ENCODE peak calls at places on chromosomes 11 and 22, in four cellular contexts. T is A549, J is NB4, D is HCT116. Q is an unnamed sample.

GRCh38 chr11:64703048-64703447 is 19.9 kb downstream of the NRXN2 start:
- DNase-seq in T (no peak), J (no peak), D (no peak), Q (no peak)

GRCh38 chr11:11022126-11022730 is 164.4 kb upstream of the ZBED5 start:
- DNase-seq in T (peak; percentile 55), J (peak; percentile 25), D (peak; percentile 12), Q (peak; percentile 28)

GRCh38 chr22:30841264-30841663 is 127.3 kb downstream of the MORC2 start:
- DNase-seq in T (no peak), J (no peak), D (no peak), Q (no peak)

GRCh38 chr22:29093030-29093429 is 20.2 kb downstream of the KREMEN1 start:
- DNase-seq in T (no peak), J (no peak), D (no peak), Q (no peak)

GRCh38 chr22:23279781-23280180 is 99.5 kb downstream of the BCR start:
- DNase-seq in T (no peak), J (no peak), D (no peak), Q (no peak)

GRCh38 chr11:126332221-126332711 is 23.2 kb upstream of the ST3GAL4 start:
- DNase-seq in T (no peak), J (no peak), D (no peak), Q (peak; percentile 81)

GRCh38 chr22:35407352-35407751 is 7.4 kb downstream of the MCM5 start:
- DNase-seq in T (no peak), J (no peak), D (no peak), Q (no peak)

GRCh38 chr11:111851636-111852035 is 19.7 kb downstream of the ALG9 start:
- DNase-seq in T (no peak), J (peak; percentile 34), D (no peak), Q (no peak)

GRCh38 chr11:19359425-19360000 is 118.8 kb upstream of the E2F8 start:
- DNase-seq in T (no peak), J (no peak), D (no peak), Q (no peak)

GRCh38 chr22:33247758-33248157 is 189.6 kb upstream of the SYN3 start:
- DNase-seq in T (no peak), J (no peak), D (no peak), Q (no peak)

GRCh38 chr11:79244175-79244804 is 196.5 kb downstream of the TENM4 start:
- DNase-seq in T (peak; percentile 71), J (peak; percentile 29), D (no peak), Q (peak; percentile 73)

GRCh38 chr22:25747245-25747944 is 5.4 kb downstream of the MYO18B start:
- DNase-seq in T (peak; percentile 49), J (no peak), D (peak; percentile 45), Q (peak; percentile 78)

GRCh38 chr22:40183029-40183581 is 5.4 kb downstream of the TNRC6B start:
- DNase-seq in T (no peak), J (peak; percentile 58), D (no peak), Q (peak; percentile 18)

GRCh38 chr11:134474942-134475341 is 62.9 kb upstream of the B3GAT1 start:
- DNase-seq in T (no peak), J (peak; percentile 56), D (no peak), Q (no peak)

GRCh38 chr11:29679996-29680395 is 336.8 kb downstream of the KCNA4 start:
- DNase-seq in T (no peak), J (no peak), D (no peak), Q (no peak)

GRCh38 chr22:24420072-24420976 is 7.1 kb upstream of the ADORA2A start:
- DNase-seq in T (no peak), J (no peak), D (no peak), Q (no peak)

GRCh38 chr11:115168686-115169085 is 335.5 kb downstream of the CADM1 start:
- DNase-seq in T (no peak), J (no peak), D (no peak), Q (no peak)

GRCh38 chr11:90373971-90374370 is 151.1 kb upstream of the CHORDC1 start:
- DNase-seq in T (no peak), J (no peak), D (no peak), Q (no peak)

GRCh38 chr11:35539781-35540281 is 14.4 kb upstream of the PAMR1 start:
- DNase-seq in T (no peak), J (no peak), D (no peak), Q (no peak)

GRCh38 chr11:58318532-58318931 is 40.3 kb downstream of the OR5B17 start:
- DNase-seq in T (no peak), J (no peak), D (no peak), Q (no peak)

GRCh38 chr22:24124247-24124646 is 57.0 kb upstream of the SUSD2 start:
- DNase-seq in T (no peak), J (no peak), D (no peak), Q (no peak)

GRCh38 chr22:41501209-41501608 is 32.3 kb downstream of the ACO2 start:
- DNase-seq in T (peak; percentile 33), J (peak; percentile 48), D (no peak), Q (no peak)

GRCh38 chr22:45200862-45201511 is 37.3 kb downstream of the NUP50 start:
- DNase-seq in T (no peak), J (no peak), D (no peak), Q (no peak)

GRCh38 chr11:10038916-10039315 is 255.1 kb downstream of the SBF2 start:
- DNase-seq in T (no peak), J (peak; percentile 26), D (no peak), Q (no peak)

GRCh38 chr11:76911415-76911808 is 50.7 kb downstream of the ACER3 start:
- DNase-seq in T (no peak), J (no peak), D (no peak), Q (no peak)

GRCh38 chr22:36065462-36065774 is 36.8 kb upstream of the RBFOX2 start:
- DNase-seq in T (no peak), J (no peak), D (no peak), Q (no peak)

GRCh38 chr11:16785520-16786128 is 47.2 kb downstream of the C11orf58 start:
- DNase-seq in T (peak; percentile 92), J (peak; percentile 66), D (peak; percentile 54), Q (peak; percentile 76)

GRCh38 chr22:29797351-29797750 is 30.2 kb downstream of the UQCR10 start:
- DNase-seq in T (no peak), J (peak; percentile 61), D (no peak), Q (no peak)

GRCh38 chr11:45150943-45151342 is 4.5 kb downstream of the PRDM11 start:
- DNase-seq in T (no peak), J (no peak), D (no peak), Q (no peak)

GRCh38 chr11:130209128-130209932 is 49.7 kb downstream of the ST14 start:
- DNase-seq in T (no peak), J (no peak), D (no peak), Q (no peak)

GRCh38 chr11:77303328-77303727 is 1.8 kb upstream of the GDPD4 start:
- DNase-seq in T (no peak), J (no peak), D (no peak), Q (no peak)

GRCh38 chr11:108500169-108500568 is 2.0 kb upstream of the POGLUT3 start:
- DNase-seq in T (no peak), J (no peak), D (no peak), Q (no peak)

GRCh38 chr22:42991010-42991651 is 23.8 kb downstream of the PACSIN2 start:
- DNase-seq in T (no peak), J (peak; percentile 57), D (no peak), Q (peak; percentile 68)

GRCh38 chr11:23973244-23973643 is 523.6 kb upstream of the LUZP2 start:
- DNase-seq in T (no peak), J (no peak), D (no peak), Q (no peak)

GRCh38 chr11:17423533-17424310 is 35.3 kb upstream of the KCNJ11 start:
- DNase-seq in T (no peak), J (no peak), D (no peak), Q (no peak)

GRCh38 chr11:115918579-115918978 is 414.4 kb upstream of the CADM1 start:
- DNase-seq in T (no peak), J (no peak), D (no peak), Q (no peak)

GRCh38 chr11:68843052-68843561 is 1.4 kb upstream of the CPT1A start:
- DNase-seq in T (no peak), J (peak; percentile 82), D (no peak), Q (peak; percentile 48)

DNA sequence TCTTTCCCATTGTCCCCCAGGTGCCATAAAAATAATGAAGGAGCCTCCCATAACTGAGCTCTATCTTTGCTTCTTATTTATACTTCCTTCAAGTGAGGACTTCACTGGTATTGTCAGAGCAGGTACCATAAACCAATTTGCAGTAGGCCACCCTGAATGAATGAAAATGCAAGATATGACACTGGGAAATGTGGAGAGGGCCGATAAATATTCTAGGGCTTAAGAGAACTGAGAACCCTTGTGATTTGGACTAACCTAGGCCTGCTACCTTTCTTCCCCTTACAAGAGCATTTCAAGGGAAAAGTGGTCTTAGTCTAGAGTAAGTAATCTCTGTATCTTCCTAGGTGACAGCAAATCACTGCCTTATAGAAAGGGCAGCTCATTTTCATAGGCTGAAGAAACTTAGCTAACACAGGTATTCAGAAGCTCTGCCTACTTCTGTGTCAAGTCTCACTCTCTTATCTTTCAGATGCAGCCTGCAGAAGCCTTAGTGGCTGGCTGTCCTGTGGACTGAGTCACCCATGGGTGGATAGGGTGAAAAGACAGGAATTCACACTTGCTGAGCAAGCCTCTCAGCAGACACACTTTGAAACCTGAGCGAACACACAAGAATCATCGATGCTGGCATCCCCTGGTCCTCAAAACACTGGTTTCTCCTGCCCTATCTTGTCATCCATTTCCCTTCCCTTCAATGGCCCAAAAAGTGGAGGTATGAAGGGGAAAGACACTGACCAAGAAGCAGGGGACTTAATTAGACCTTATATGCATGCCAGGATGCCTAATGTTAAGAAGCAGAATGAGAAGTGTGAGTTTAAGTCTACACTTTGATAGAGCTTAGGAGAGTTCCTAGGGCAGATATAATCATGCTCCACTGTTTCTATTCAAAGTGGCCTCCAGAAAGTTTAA is 15.2 kb downstream of the NRIP3 start:
- DNase-seq in T (no peak), J (no peak), D (no peak), Q (peak; percentile 65)
- TF ChIP-seq POLR2A in T (no peak), J (no peak), D (no peak), Q (no peak)

GRCh38 chr11:110296226-110297081 is at the start of gene RDX:
- DNase-seq in T (peak; percentile 70), J (peak; percentile 87), D (peak; percentile 67), Q (peak; percentile 69)
- TF ChIP-seq POLR2A in T (peak; percentile 59), J (no peak), D (peak; percentile 51), Q (peak; percentile 68)

GRCh38 chr11:1262172-1263006 is 39.5 kb downstream of the MUC5B start:
- DNase-seq in T (peak; percentile 67), J (peak; percentile 88), D (peak; percentile 83), Q (peak; percentile 72)
- TF ChIP-seq POLR2A in T (peak; percentile 64), J (peak; percentile 72), D (peak; percentile 85), Q (peak; percentile 58)

GRCh38 chr11:20388096-20389055 is 860 bp downstream of the PRMT3 start:
- DNase-seq in T (no peak), J (peak; percentile 52), D (no peak), Q (no peak)

DNA sequence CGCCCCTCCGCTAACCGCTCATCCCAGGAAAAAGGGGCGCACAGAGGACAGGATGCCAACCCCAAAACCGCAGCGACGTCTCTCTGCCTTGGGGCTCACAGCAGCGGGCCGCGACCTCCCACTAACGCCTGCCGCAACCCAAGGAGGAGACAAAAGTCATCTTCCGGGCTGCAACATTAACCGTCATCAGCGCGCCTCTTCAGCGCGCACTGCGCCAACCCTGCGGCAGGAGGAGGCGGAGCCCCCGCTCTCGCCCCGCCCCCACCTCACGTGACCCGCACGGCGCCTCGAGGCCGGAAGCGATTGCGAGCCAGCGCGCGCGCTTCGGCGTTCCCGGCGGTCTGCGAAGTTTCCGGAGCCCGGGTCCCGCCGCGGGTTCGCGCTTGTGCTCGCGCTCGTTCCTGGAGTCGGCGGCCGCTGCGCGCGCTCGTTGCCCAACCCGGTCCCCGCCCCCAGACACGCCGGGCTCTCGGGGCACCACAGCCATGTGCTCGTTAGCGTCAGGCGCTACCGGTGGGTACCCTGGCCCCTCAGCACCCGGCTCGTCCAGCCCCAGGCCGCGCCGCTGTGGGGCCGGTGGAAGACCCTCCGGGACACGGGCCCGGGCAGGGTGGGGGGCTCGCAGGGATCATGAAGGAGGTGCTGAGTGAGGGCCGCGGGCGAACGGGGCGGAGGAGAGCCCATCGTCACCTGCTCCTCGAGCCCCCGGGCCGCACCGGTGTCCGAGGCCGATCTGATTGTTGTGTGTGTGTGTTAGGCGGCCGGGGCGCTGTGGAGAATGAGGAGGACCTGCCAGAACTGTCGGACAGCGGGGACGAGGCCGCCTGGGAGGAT is at the start of gene PRMT3:
- DNase-seq in T (peak; percentile 92), J (peak; percentile 96), D (peak; percentile 84), Q (peak; percentile 79)
- TF ChIP-seq POLR2A in T (peak; percentile 71), J (peak; percentile 72), D (peak; percentile 67), Q (peak; percentile 77)